ENCODE peak calls at places on chromosomes 13 and 19, in six cellular contexts. One of them, this sample, is unnamed.

GRCh38 chr13:101382086-101382485 is 34.2 kb downstream of the NALCN start:
- DNase-seq in hepatic stellate cell: no peak
- DNase-seq in stimulated activated CD4-positive, alpha-beta T cell treated with anti-CD3 and anti-CD28 coated beads, Interleukin-2, amount 100 ng/mL, for 48 hours: no peak
- DNase-seq in CD8-positive, alpha-beta T cell: no peak
- DNase-seq in activated T-helper 1 cell treated with anti-CD3 and anti-CD28 coated beads, Interleukin-2, amount 50 U/mL, for 16 hours: no peak
- DNase-seq in fibroblast of lung: no peak
- DNase-seq in this sample: no peak

GRCh38 chr19:782195-783043 is 14.8 kb upstream of the PTBP1 start:
- DNase-seq in hepatic stellate cell: peak; percentile 79
- DNase-seq in stimulated activated CD4-positive, alpha-beta T cell treated with anti-CD3 and anti-CD28 coated beads, Interleukin-2, amount 100 ng/mL, for 48 hours: no peak
- DNase-seq in CD8-positive, alpha-beta T cell: no peak
- DNase-seq in activated T-helper 1 cell treated with anti-CD3 and anti-CD28 coated beads, Interleukin-2, amount 50 U/mL, for 16 hours: no peak
- DNase-seq in fibroblast of lung: peak; percentile 33
- DNase-seq in this sample: peak; percentile 76

GRCh38 chr19:19655051-19655594 is 8.4 kb downstream of the ATP13A1 start:
- DNase-seq in hepatic stellate cell: peak; percentile 3
- DNase-seq in stimulated activated CD4-positive, alpha-beta T cell treated with anti-CD3 and anti-CD28 coated beads, Interleukin-2, amount 100 ng/mL, for 48 hours: no peak
- DNase-seq in CD8-positive, alpha-beta T cell: no peak
- DNase-seq in activated T-helper 1 cell treated with anti-CD3 and anti-CD28 coated beads, Interleukin-2, amount 50 U/mL, for 16 hours: no peak
- DNase-seq in fibroblast of lung: no peak
- DNase-seq in this sample: no peak

GRCh38 chr19:1457892-1458291 is 8.0 kb downstream of the APC2 start:
- DNase-seq in hepatic stellate cell: no peak
- DNase-seq in stimulated activated CD4-positive, alpha-beta T cell treated with anti-CD3 and anti-CD28 coated beads, Interleukin-2, amount 100 ng/mL, for 48 hours: no peak
- DNase-seq in CD8-positive, alpha-beta T cell: no peak
- DNase-seq in activated T-helper 1 cell treated with anti-CD3 and anti-CD28 coated beads, Interleukin-2, amount 50 U/mL, for 16 hours: no peak
- DNase-seq in fibroblast of lung: no peak
- DNase-seq in this sample: no peak

GRCh38 chr13:44853641-44854040 is 135.6 kb downstream of the NUFIP1 start:
- DNase-seq in hepatic stellate cell: no peak
- DNase-seq in stimulated activated CD4-positive, alpha-beta T cell treated with anti-CD3 and anti-CD28 coated beads, Interleukin-2, amount 100 ng/mL, for 48 hours: no peak
- DNase-seq in CD8-positive, alpha-beta T cell: no peak
- DNase-seq in activated T-helper 1 cell treated with anti-CD3 and anti-CD28 coated beads, Interleukin-2, amount 50 U/mL, for 16 hours: no peak
- DNase-seq in fibroblast of lung: no peak
- DNase-seq in this sample: peak; percentile 36

GRCh38 chr13:75329097-75329496 is 152.9 kb downstream of the TBC1D4 start:
- DNase-seq in hepatic stellate cell: no peak
- DNase-seq in stimulated activated CD4-positive, alpha-beta T cell treated with anti-CD3 and anti-CD28 coated beads, Interleukin-2, amount 100 ng/mL, for 48 hours: no peak
- DNase-seq in CD8-positive, alpha-beta T cell: no peak
- DNase-seq in activated T-helper 1 cell treated with anti-CD3 and anti-CD28 coated beads, Interleukin-2, amount 50 U/mL, for 16 hours: no peak
- DNase-seq in fibroblast of lung: no peak
- DNase-seq in this sample: no peak

GRCh38 chr13:21219044-21219381 is 42.6 kb downstream of the MRPL57 start:
- DNase-seq in hepatic stellate cell: no peak
- DNase-seq in stimulated activated CD4-positive, alpha-beta T cell treated with anti-CD3 and anti-CD28 coated beads, Interleukin-2, amount 100 ng/mL, for 48 hours: no peak
- DNase-seq in CD8-positive, alpha-beta T cell: no peak
- DNase-seq in activated T-helper 1 cell treated with anti-CD3 and anti-CD28 coated beads, Interleukin-2, amount 50 U/mL, for 16 hours: no peak
- DNase-seq in fibroblast of lung: no peak
- DNase-seq in this sample: no peak

GRCh38 chr19:5718032-5718578 is 1.8 kb downstream of the LONP1 start:
- DNase-seq in hepatic stellate cell: no peak
- DNase-seq in stimulated activated CD4-positive, alpha-beta T cell treated with anti-CD3 and anti-CD28 coated beads, Interleukin-2, amount 100 ng/mL, for 48 hours: peak; percentile 47
- DNase-seq in CD8-positive, alpha-beta T cell: no peak
- DNase-seq in activated T-helper 1 cell treated with anti-CD3 and anti-CD28 coated beads, Interleukin-2, amount 50 U/mL, for 16 hours: peak; percentile 29
- DNase-seq in fibroblast of lung: peak; percentile 52
- DNase-seq in this sample: peak; percentile 50

GRCh38 chr13:112069063-112069726 is 2.2 kb downstream of the SOX1 start:
- DNase-seq in hepatic stellate cell: no peak
- DNase-seq in stimulated activated CD4-positive, alpha-beta T cell treated with anti-CD3 and anti-CD28 coated beads, Interleukin-2, amount 100 ng/mL, for 48 hours: no peak
- DNase-seq in CD8-positive, alpha-beta T cell: no peak
- DNase-seq in activated T-helper 1 cell treated with anti-CD3 and anti-CD28 coated beads, Interleukin-2, amount 50 U/mL, for 16 hours: no peak
- DNase-seq in fibroblast of lung: no peak
- DNase-seq in this sample: no peak

GRCh38 chr19:47598407-47599349 is 10.3 kb upstream of the BICRA start:
- DNase-seq in hepatic stellate cell: peak; percentile 95
- DNase-seq in stimulated activated CD4-positive, alpha-beta T cell treated with anti-CD3 and anti-CD28 coated beads, Interleukin-2, amount 100 ng/mL, for 48 hours: no peak
- DNase-seq in CD8-positive, alpha-beta T cell: no peak
- DNase-seq in activated T-helper 1 cell treated with anti-CD3 and anti-CD28 coated beads, Interleukin-2, amount 50 U/mL, for 16 hours: no peak
- DNase-seq in fibroblast of lung: peak; percentile 96
- DNase-seq in this sample: peak; percentile 92

GRCh38 chr13:48626077-48626449 is 27.7 kb upstream of the CYSLTR2 start:
- DNase-seq in hepatic stellate cell: no peak
- DNase-seq in stimulated activated CD4-positive, alpha-beta T cell treated with anti-CD3 and anti-CD28 coated beads, Interleukin-2, amount 100 ng/mL, for 48 hours: no peak
- DNase-seq in CD8-positive, alpha-beta T cell: no peak
- DNase-seq in activated T-helper 1 cell treated with anti-CD3 and anti-CD28 coated beads, Interleukin-2, amount 50 U/mL, for 16 hours: no peak
- DNase-seq in fibroblast of lung: peak; percentile 62
- DNase-seq in this sample: peak; percentile 18

GRCh38 chr13:45220403-45220802 is 19.6 kb upstream of the KCTD4 start:
- DNase-seq in hepatic stellate cell: no peak
- DNase-seq in stimulated activated CD4-positive, alpha-beta T cell treated with anti-CD3 and anti-CD28 coated beads, Interleukin-2, amount 100 ng/mL, for 48 hours: no peak
- DNase-seq in CD8-positive, alpha-beta T cell: no peak
- DNase-seq in activated T-helper 1 cell treated with anti-CD3 and anti-CD28 coated beads, Interleukin-2, amount 50 U/mL, for 16 hours: no peak
- DNase-seq in fibroblast of lung: no peak
- DNase-seq in this sample: no peak

GRCh38 chr13:95106562-95106961 is 194.7 kb downstream of the ABCC4 start:
- DNase-seq in hepatic stellate cell: no peak
- DNase-seq in stimulated activated CD4-positive, alpha-beta T cell treated with anti-CD3 and anti-CD28 coated beads, Interleukin-2, amount 100 ng/mL, for 48 hours: no peak
- DNase-seq in CD8-positive, alpha-beta T cell: no peak
- DNase-seq in activated T-helper 1 cell treated with anti-CD3 and anti-CD28 coated beads, Interleukin-2, amount 50 U/mL, for 16 hours: no peak
- DNase-seq in fibroblast of lung: peak; percentile 14
- DNase-seq in this sample: no peak

GRCh38 chr19:30911491-30911890 is 437.7 kb downstream of the TSHZ3 start:
- DNase-seq in hepatic stellate cell: no peak
- DNase-seq in stimulated activated CD4-positive, alpha-beta T cell treated with anti-CD3 and anti-CD28 coated beads, Interleukin-2, amount 100 ng/mL, for 48 hours: no peak
- DNase-seq in CD8-positive, alpha-beta T cell: no peak
- DNase-seq in activated T-helper 1 cell treated with anti-CD3 and anti-CD28 coated beads, Interleukin-2, amount 50 U/mL, for 16 hours: no peak
- DNase-seq in fibroblast of lung: no peak
- DNase-seq in this sample: no peak

GRCh38 chr19:54248016-54248601 is 5.5 kb upstream of the LILRA6 start:
- DNase-seq in hepatic stellate cell: no peak
- DNase-seq in stimulated activated CD4-positive, alpha-beta T cell treated with anti-CD3 and anti-CD28 coated beads, Interleukin-2, amount 100 ng/mL, for 48 hours: peak; percentile 42
- DNase-seq in CD8-positive, alpha-beta T cell: no peak
- DNase-seq in activated T-helper 1 cell treated with anti-CD3 and anti-CD28 coated beads, Interleukin-2, amount 50 U/mL, for 16 hours: no peak
- DNase-seq in fibroblast of lung: no peak
- DNase-seq in this sample: no peak

GRCh38 chr13:19888799-19889198 is 25.4 kb upstream of the ZMYM5 start:
- DNase-seq in hepatic stellate cell: peak; percentile 21
- DNase-seq in stimulated activated CD4-positive, alpha-beta T cell treated with anti-CD3 and anti-CD28 coated beads, Interleukin-2, amount 100 ng/mL, for 48 hours: no peak
- DNase-seq in CD8-positive, alpha-beta T cell: no peak
- DNase-seq in activated T-helper 1 cell treated with anti-CD3 and anti-CD28 coated beads, Interleukin-2, amount 50 U/mL, for 16 hours: no peak
- DNase-seq in fibroblast of lung: peak; percentile 50
- DNase-seq in this sample: peak; percentile 11

GRCh38 chr13:113029487-113030258 is 60.7 kb downstream of the MCF2L start:
- DNase-seq in hepatic stellate cell: peak; percentile 61
- DNase-seq in stimulated activated CD4-positive, alpha-beta T cell treated with anti-CD3 and anti-CD28 coated beads, Interleukin-2, amount 100 ng/mL, for 48 hours: peak; percentile 49
- DNase-seq in CD8-positive, alpha-beta T cell: peak; percentile 40
- DNase-seq in activated T-helper 1 cell treated with anti-CD3 and anti-CD28 coated beads, Interleukin-2, amount 50 U/mL, for 16 hours: peak; percentile 13
- DNase-seq in fibroblast of lung: no peak
- DNase-seq in this sample: peak; percentile 26

GRCh38 chr19:55528030-55528801 is 8.7 kb downstream of the SBK2 start:
- DNase-seq in hepatic stellate cell: no peak
- DNase-seq in stimulated activated CD4-positive, alpha-beta T cell treated with anti-CD3 and anti-CD28 coated beads, Interleukin-2, amount 100 ng/mL, for 48 hours: no peak
- DNase-seq in CD8-positive, alpha-beta T cell: no peak
- DNase-seq in activated T-helper 1 cell treated with anti-CD3 and anti-CD28 coated beads, Interleukin-2, amount 50 U/mL, for 16 hours: no peak
- DNase-seq in fibroblast of lung: peak; percentile 20
- DNase-seq in this sample: no peak

GRCh38 chr19:38455031-38455430 is 21.5 kb downstream of the RYR1 start:
- DNase-seq in hepatic stellate cell: no peak
- DNase-seq in stimulated activated CD4-positive, alpha-beta T cell treated with anti-CD3 and anti-CD28 coated beads, Interleukin-2, amount 100 ng/mL, for 48 hours: no peak
- DNase-seq in CD8-positive, alpha-beta T cell: no peak
- DNase-seq in activated T-helper 1 cell treated with anti-CD3 and anti-CD28 coated beads, Interleukin-2, amount 50 U/mL, for 16 hours: no peak
- DNase-seq in fibroblast of lung: peak; percentile 15
- DNase-seq in this sample: peak; percentile 18

GRCh38 chr13:108974686-108975085 is 345.3 kb downstream of the MYO16 start:
- DNase-seq in hepatic stellate cell: no peak
- DNase-seq in stimulated activated CD4-positive, alpha-beta T cell treated with anti-CD3 and anti-CD28 coated beads, Interleukin-2, amount 100 ng/mL, for 48 hours: no peak
- DNase-seq in CD8-positive, alpha-beta T cell: no peak
- DNase-seq in activated T-helper 1 cell treated with anti-CD3 and anti-CD28 coated beads, Interleukin-2, amount 50 U/mL, for 16 hours: no peak
- DNase-seq in fibroblast of lung: no peak
- DNase-seq in this sample: no peak

GRCh38 chr13:51737609-51738008 is 66.4 kb downstream of the DHRS12 start:
- DNase-seq in hepatic stellate cell: no peak
- DNase-seq in stimulated activated CD4-positive, alpha-beta T cell treated with anti-CD3 and anti-CD28 coated beads, Interleukin-2, amount 100 ng/mL, for 48 hours: no peak
- DNase-seq in CD8-positive, alpha-beta T cell: no peak
- DNase-seq in activated T-helper 1 cell treated with anti-CD3 and anti-CD28 coated beads, Interleukin-2, amount 50 U/mL, for 16 hours: no peak
- DNase-seq in fibroblast of lung: no peak
- DNase-seq in this sample: no peak

GRCh38 chr13:31264146-31264545 is 64.4 kb downstream of the B3GLCT start:
- DNase-seq in hepatic stellate cell: no peak
- DNase-seq in stimulated activated CD4-positive, alpha-beta T cell treated with anti-CD3 and anti-CD28 coated beads, Interleukin-2, amount 100 ng/mL, for 48 hours: no peak
- DNase-seq in CD8-positive, alpha-beta T cell: no peak
- DNase-seq in activated T-helper 1 cell treated with anti-CD3 and anti-CD28 coated beads, Interleukin-2, amount 50 U/mL, for 16 hours: no peak
- DNase-seq in fibroblast of lung: no peak
- DNase-seq in this sample: peak; percentile 78

GRCh38 chr13:85864963-85865530 is 65.8 kb upstream of the SLITRK6 start:
- DNase-seq in hepatic stellate cell: peak; percentile 3
- DNase-seq in stimulated activated CD4-positive, alpha-beta T cell treated with anti-CD3 and anti-CD28 coated beads, Interleukin-2, amount 100 ng/mL, for 48 hours: no peak
- DNase-seq in CD8-positive, alpha-beta T cell: no peak
- DNase-seq in activated T-helper 1 cell treated with anti-CD3 and anti-CD28 coated beads, Interleukin-2, amount 50 U/mL, for 16 hours: no peak
- DNase-seq in fibroblast of lung: peak; percentile 41
- DNase-seq in this sample: peak; percentile 40

GRCh38 chr13:28059214-28059613 is 41.2 kb downstream of the FLT3 start:
- DNase-seq in hepatic stellate cell: no peak
- DNase-seq in stimulated activated CD4-positive, alpha-beta T cell treated with anti-CD3 and anti-CD28 coated beads, Interleukin-2, amount 100 ng/mL, for 48 hours: peak; percentile 51
- DNase-seq in CD8-positive, alpha-beta T cell: peak; percentile 37
- DNase-seq in activated T-helper 1 cell treated with anti-CD3 and anti-CD28 coated beads, Interleukin-2, amount 50 U/mL, for 16 hours: peak; percentile 10
- DNase-seq in fibroblast of lung: peak; percentile 18
- DNase-seq in this sample: peak; percentile 44